ENCODE peak calls at places on chromosomes 13 and 19, in five cellular contexts. F, V, C, S and J are unnamed samples. For H3K36me3 and H3K9me3, the result is how much of the 10 kb centered on the place peaks cover.

GRCh38 chr19:48878219-48879024 is 6.2 kb downstream of the PPP1R15A start:
- DNase-seq in F (peak), V (no peak), C (peak), S (no peak), J (no peak)

GRCh38 chr13:55244991-55245644 is 1895.6 kb upstream of the PRR20A start:
- DNase-seq in F (no peak), V (no peak), C (no peak), S (no peak), J (no peak)

GRCh38 chr13:86810385-86810784 is 860.8 kb upstream of the SLITRK5 start:
- DNase-seq in F (no peak), V (no peak), C (no peak), S (no peak), J (no peak)

GRCh38 chr13:112449545-112449930 is 73.4 kb downstream of the SPACA7 start:
- DNase-seq in F (no peak), V (no peak), C (no peak), S (no peak), J (peak)

GRCh38 chr13:32669030-32669646 is 82.9 kb downstream of the PDS5B start:
- DNase-seq in F (no peak), V (peak), C (peak), S (no peak), J (peak)

GRCh38 chr13:86282450-86282849 is 483.2 kb upstream of the SLITRK6 start:
- DNase-seq in F (no peak), V (no peak), C (peak), S (no peak), J (no peak)

GRCh38 chr13:48562296-48563066 is 29.6 kb upstream of the RCBTB2 start:
- DNase-seq in F (no peak), V (peak), C (peak), S (peak), J (no peak)

GRCh38 chr19:19860756-19861390 is 4.8 kb upstream of the ZNF253 start:
- DNase-seq in F (peak), V (peak), C (peak), S (no peak), J (no peak)

GRCh38 chr19:8388612-8388958 is 1.6 kb upstream of the RAB11B start:
- DNase-seq in F (no peak), V (no peak), C (no peak), S (no peak), J (no peak)

GRCh38 chr13:26619321-26619720 is 61.8 kb downstream of the WASF3 start:
- DNase-seq in F (no peak), V (no peak), C (peak), S (no peak), J (no peak)

GRCh38 chr13:110627761-110628476 is 12.6 kb downstream of the NAXD start:
- DNase-seq in F (no peak), V (no peak), C (no peak), S (no peak), J (no peak)

GRCh38 chr13:72983085-72983768 is 75.6 kb upstream of the KLF5 start:
- DNase-seq in F (no peak), V (no peak), C (peak), S (peak), J (no peak)

DNA sequence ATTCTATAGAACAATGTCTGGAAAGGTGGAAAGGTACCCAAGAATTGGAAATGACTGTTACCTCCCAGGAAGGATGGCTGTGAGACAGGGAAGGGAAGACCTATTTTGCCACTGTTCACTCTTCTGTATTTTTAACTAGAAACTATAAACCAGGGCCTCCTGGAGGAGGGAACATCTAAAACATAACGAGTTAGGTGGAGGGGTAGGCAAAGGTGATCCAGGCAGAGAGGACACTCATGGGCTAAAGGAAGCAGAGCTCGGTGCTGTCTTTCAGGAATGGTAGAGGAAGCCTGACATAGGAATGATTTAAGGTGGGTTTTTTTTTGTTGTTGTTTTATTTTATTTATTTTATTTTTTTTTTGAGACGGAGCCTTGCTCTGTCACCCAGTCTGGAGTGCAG is 5.8 kb downstream of the EIF3K start:
- DNase-seq in F (no peak), V (no peak), C (no peak), S (no peak), J (no peak)
- H3K36me3 ChIP-seq in F (under half), V (under half), C (under half), S (half or more), J (half or more)

DNA sequence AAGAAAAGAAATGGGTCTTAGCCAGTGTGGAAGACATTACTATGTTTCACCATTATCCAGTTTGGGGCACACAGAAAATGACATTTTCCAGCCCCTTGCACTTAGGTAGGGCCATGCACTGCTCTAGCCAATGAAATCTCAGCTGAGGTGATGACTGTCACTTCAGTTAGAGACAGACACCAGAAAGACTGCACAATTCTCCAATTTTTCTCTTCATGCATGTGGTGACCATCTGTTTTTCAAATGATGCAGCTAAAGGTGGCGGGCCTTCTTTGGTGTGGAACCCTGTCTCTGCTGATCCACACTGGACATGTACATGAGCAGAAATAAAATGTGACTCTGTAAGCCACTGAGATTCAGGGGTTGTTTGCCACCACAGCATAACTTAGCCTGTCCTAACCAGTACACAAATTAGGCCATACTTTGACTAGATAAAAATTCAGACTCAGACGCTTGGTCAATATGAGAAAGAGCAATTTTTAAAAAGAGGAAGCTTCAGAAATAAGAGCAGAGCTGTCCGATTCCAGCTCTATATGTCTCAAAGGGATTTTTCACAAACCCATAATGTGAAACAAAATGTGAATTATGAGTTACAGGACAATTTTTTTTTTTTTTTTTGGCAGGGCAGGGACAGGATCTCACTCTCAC is 6.7 kb downstream of the ZNF565 start:
- DNase-seq in F (no peak), V (no peak), C (no peak), S (no peak), J (no peak)
- H3K27ac ChIP-seq in F (no peak), V (no peak), C (no peak), S (no peak), J (no peak)

GRCh38 chr19:56573914-56574313 is 6.6 kb downstream of the ZNF470 start:
- DNase-seq in F (no peak), V (no peak), C (no peak), S (no peak), J (no peak)
- H3K9me3 ChIP-seq in F (under half), V (half or more), C (under half), S (half or more), J (under half)

DNA sequence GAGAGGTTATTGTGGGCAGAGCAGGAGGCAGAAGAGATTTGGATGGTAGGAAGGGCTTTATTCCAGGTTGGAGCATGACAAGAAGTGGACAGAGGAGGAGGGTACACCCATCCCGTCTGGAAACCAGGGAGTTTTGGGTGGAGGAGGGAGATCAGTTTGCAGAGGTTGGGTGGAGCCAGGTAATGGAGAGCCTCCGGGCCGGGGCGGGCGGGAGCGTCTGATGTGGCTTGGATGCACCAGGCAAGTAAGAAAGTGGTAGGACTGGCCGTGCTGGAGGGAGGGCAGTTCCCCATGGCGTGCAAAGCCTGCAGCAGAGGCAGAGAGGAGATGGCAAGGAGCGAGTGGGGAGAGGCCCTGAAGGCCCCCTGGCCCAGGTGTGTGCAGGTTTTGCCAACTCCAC is 10.9 kb downstream of the IGFLR1 start:
- DNase-seq in F (no peak), V (no peak), C (no peak), S (no peak), J (no peak)
- H3K36me3 ChIP-seq in F (under half), V (under half), C (half or more), S (half or more), J (half or more)

GRCh38 chr13:97248243-97248642 is 26.1 kb downstream of the MBNL2 start:
- DNase-seq in F (no peak), V (no peak), C (no peak), S (no peak), J (no peak)

GRCh38 chr13:97249093-97249787 is 27.1 kb downstream of the MBNL2 start:
- DNase-seq in F (no peak), V (no peak), C (no peak), S (no peak), J (no peak)

GRCh38 chr13:97249797-97250495 is 27.8 kb downstream of the MBNL2 start:
- DNase-seq in F (no peak), V (no peak), C (no peak), S (no peak), J (no peak)

GRCh38 chr13:97252735-97253134 is 30.6 kb downstream of the MBNL2 start:
- DNase-seq in F (no peak), V (no peak), C (no peak), S (no peak), J (no peak)

GRCh38 chr13:97250560-97250959 is 28.4 kb downstream of the MBNL2 start:
- DNase-seq in F (no peak), V (no peak), C (no peak), S (no peak), J (no peak)
- H3K27ac ChIP-seq in F (peak), V (no peak), C (peak), S (peak), J (peak)

DNA sequence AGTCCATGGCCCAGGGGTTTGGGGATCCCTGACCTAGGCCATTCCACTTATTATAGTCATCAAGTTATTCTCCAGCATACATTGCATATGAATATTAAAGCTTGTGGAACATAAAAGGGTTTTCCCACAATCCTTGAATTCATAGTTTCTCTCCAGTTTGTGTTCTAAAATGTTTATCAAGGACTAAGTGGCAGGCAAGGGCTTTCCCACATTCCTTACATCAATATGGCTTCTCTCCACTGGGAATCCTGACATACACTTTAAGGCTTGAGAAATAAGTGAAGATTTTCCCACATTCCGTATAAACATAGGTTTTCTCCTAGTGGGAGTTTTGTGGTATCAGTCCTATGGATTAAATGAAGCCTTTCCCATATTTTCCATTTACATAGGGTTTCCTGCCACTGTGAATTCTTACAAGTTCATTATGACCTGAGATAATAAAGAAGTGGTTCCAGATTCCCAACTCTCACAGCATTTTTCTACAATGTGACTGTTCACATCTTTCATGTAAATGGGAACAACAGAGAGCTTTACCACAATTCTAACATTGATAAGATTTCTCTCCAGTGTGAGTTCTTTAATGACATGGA is 14.5 kb downstream of the ZNF426 start:
- DNase-seq in F (no peak), V (no peak), C (peak), S (no peak), J (no peak)
- H3K9me3 ChIP-seq in F (under half), V (half or more), C (under half), S (half or more), J (under half)

GRCh38 chr19:15218501-15218900 is 13.7 kb downstream of the EPHX3 start:
- DNase-seq in F (no peak), V (no peak), C (no peak), S (no peak), J (no peak)
- H3K36me3 ChIP-seq in F (under half), V (under half), C (under half), S (under half), J (under half)

GRCh38 chr19:32631381-32631780 is 43.6 kb downstream of the ANKRD27 start:
- DNase-seq in F (no peak), V (no peak), C (no peak), S (no peak), J (no peak)
- H3K27ac ChIP-seq in F (no peak), V (no peak), C (no peak), S (no peak), J (no peak)